ENCODE peak calls at places on chromosomes 5 and 9, in four cellular contexts. One of them, this sample, is unnamed.

GRCh38 chr5:57368010-57368409 is 114.6 kb downstream of the ACTBL2 start:
- DNase-seq in CD8-positive, alpha-beta T cell: no peak
- DNase-seq in left lung: no peak
- DNase-seq in GM20000: no peak
- DNase-seq in this sample: no peak

GRCh38 chr5:124660229-124661093 is 86.0 kb downstream of the ZNF608 start:
- DNase-seq in CD8-positive, alpha-beta T cell: no peak
- DNase-seq in left lung: no peak
- DNase-seq in GM20000: no peak
- DNase-seq in this sample: no peak

GRCh38 chr9:123350590-123351310 is 5.2 kb upstream of the CRB2 start:
- DNase-seq in CD8-positive, alpha-beta T cell: no peak
- DNase-seq in left lung: no peak
- DNase-seq in GM20000: peak; percentile 8
- DNase-seq in this sample: no peak

GRCh38 chr9:136362450-136362784 is 1.1 kb downstream of the DNLZ start:
- DNase-seq in CD8-positive, alpha-beta T cell: no peak
- DNase-seq in left lung: no peak
- DNase-seq in GM20000: no peak
- DNase-seq in this sample: no peak

GRCh38 chr5:166582416-166582815 is 1709.0 kb upstream of the WWC1 start:
- DNase-seq in CD8-positive, alpha-beta T cell: no peak
- DNase-seq in left lung: no peak
- DNase-seq in GM20000: no peak
- DNase-seq in this sample: no peak

GRCh38 chr5:53313131-53313530 is 167.3 kb upstream of the FST start:
- DNase-seq in CD8-positive, alpha-beta T cell: no peak
- DNase-seq in left lung: no peak
- DNase-seq in GM20000: no peak
- DNase-seq in this sample: no peak

GRCh38 chr9:81538929-81539716 is 150.2 kb downstream of the TLE1 start:
- DNase-seq in CD8-positive, alpha-beta T cell: no peak
- DNase-seq in left lung: no peak
- DNase-seq in GM20000: no peak
- DNase-seq in this sample: no peak

GRCh38 chr5:38782185-38782584 is 63.6 kb upstream of the OSMR start:
- DNase-seq in CD8-positive, alpha-beta T cell: no peak
- DNase-seq in left lung: no peak
- DNase-seq in GM20000: no peak
- DNase-seq in this sample: no peak

GRCh38 chr9:21317956-21318923 is 13.1 kb upstream of the IFNA5 start:
- DNase-seq in CD8-positive, alpha-beta T cell: no peak
- DNase-seq in left lung: no peak
- DNase-seq in GM20000: peak; percentile 32
- DNase-seq in this sample: peak; percentile 54

GRCh38 chr9:104746285-104746684 is 1.2 kb upstream of the NIPSNAP3A start:
- DNase-seq in CD8-positive, alpha-beta T cell: no peak
- DNase-seq in left lung: no peak
- DNase-seq in GM20000: no peak
- DNase-seq in this sample: no peak

GRCh38 chr5:68251386-68251785 is 35.8 kb downstream of the PIK3R1 start:
- DNase-seq in CD8-positive, alpha-beta T cell: peak; percentile 24
- DNase-seq in left lung: no peak
- DNase-seq in GM20000: no peak
- DNase-seq in this sample: no peak

GRCh38 chr9:129836342-129837007 is 1.2 kb downstream of the USP20 start:
- DNase-seq in CD8-positive, alpha-beta T cell: peak; percentile 35
- DNase-seq in left lung: no peak
- DNase-seq in GM20000: peak; percentile 36
- DNase-seq in this sample: peak; percentile 75

GRCh38 chr5:68304421-68305052 is 89.0 kb downstream of the PIK3R1 start:
- DNase-seq in CD8-positive, alpha-beta T cell: no peak
- DNase-seq in left lung: no peak
- DNase-seq in GM20000: no peak
- DNase-seq in this sample: no peak

GRCh38 chr5:152107225-152107624 is 182.6 kb upstream of the GLRA1 start:
- DNase-seq in CD8-positive, alpha-beta T cell: no peak
- DNase-seq in left lung: no peak
- DNase-seq in GM20000: no peak
- DNase-seq in this sample: no peak

GRCh38 chr9:105841562-105841961 is 147.2 kb downstream of the TMEM38B start:
- DNase-seq in CD8-positive, alpha-beta T cell: no peak
- DNase-seq in left lung: no peak
- DNase-seq in GM20000: no peak
- DNase-seq in this sample: no peak

GRCh38 chr5:52947208-52947607 is 41.9 kb upstream of the ITGA2 start:
- DNase-seq in CD8-positive, alpha-beta T cell: no peak
- DNase-seq in left lung: no peak
- DNase-seq in GM20000: no peak
- DNase-seq in this sample: no peak

GRCh38 chr5:16160706-16161105 is 18.9 kb downstream of the MARCHF11 start:
- DNase-seq in CD8-positive, alpha-beta T cell: no peak
- DNase-seq in left lung: no peak
- DNase-seq in GM20000: peak; percentile 51
- DNase-seq in this sample: peak; percentile 57

GRCh38 chr5:59142927-59143326 is 560.1 kb downstream of the RAB3C start:
- DNase-seq in CD8-positive, alpha-beta T cell: no peak
- DNase-seq in left lung: no peak
- DNase-seq in GM20000: no peak
- DNase-seq in this sample: no peak

GRCh38 chr5:54309751-54310432 is 481 bp downstream of the ARL15 start:
- DNase-seq in CD8-positive, alpha-beta T cell: peak; percentile 26
- DNase-seq in left lung: peak; percentile 88
- DNase-seq in GM20000: peak; percentile 19
- DNase-seq in this sample: peak; percentile 31

GRCh38 chr5:5313081-5313736 is 109.3 kb upstream of the ICE1 start:
- DNase-seq in CD8-positive, alpha-beta T cell: no peak
- DNase-seq in left lung: no peak
- DNase-seq in GM20000: no peak
- DNase-seq in this sample: no peak

GRCh38 chr5:128035689-128036088 is 47.9 kb upstream of the SLC12A2 start:
- DNase-seq in CD8-positive, alpha-beta T cell: no peak
- DNase-seq in left lung: no peak
- DNase-seq in GM20000: no peak
- DNase-seq in this sample: no peak

GRCh38 chr9:36802171-36802920 is 229.7 kb downstream of the MELK start:
- DNase-seq in CD8-positive, alpha-beta T cell: no peak
- DNase-seq in left lung: no peak
- DNase-seq in GM20000: no peak
- DNase-seq in this sample: no peak

GRCh38 chr5:142685418-142686209 is at the start of gene FGF1:
- DNase-seq in CD8-positive, alpha-beta T cell: no peak
- DNase-seq in left lung: no peak
- DNase-seq in GM20000: no peak
- DNase-seq in this sample: no peak

GRCh38 chr5:119059740-119060255 is 11.1 kb upstream of the DMXL1 start:
- DNase-seq in CD8-positive, alpha-beta T cell: no peak
- DNase-seq in left lung: no peak
- DNase-seq in GM20000: no peak
- DNase-seq in this sample: no peak

GRCh38 chr9:20728493-20729220 is 44.6 kb downstream of the FOCAD start:
- DNase-seq in CD8-positive, alpha-beta T cell: no peak
- DNase-seq in left lung: no peak
- DNase-seq in GM20000: no peak
- DNase-seq in this sample: no peak

GRCh38 chr5:118791986-118792734 is 196.2 kb downstream of the DTWD2 start:
- DNase-seq in CD8-positive, alpha-beta T cell: no peak
- DNase-seq in left lung: no peak
- DNase-seq in GM20000: peak; percentile 49
- DNase-seq in this sample: peak; percentile 72

GRCh38 chr5:134554319-134555222 is 29.1 kb downstream of the JADE2 start:
- DNase-seq in CD8-positive, alpha-beta T cell: no peak
- DNase-seq in left lung: no peak
- DNase-seq in GM20000: peak; percentile 66
- DNase-seq in this sample: peak; percentile 60

GRCh38 chr9:30258079-30258478 is 2126.4 kb upstream of the ACO1 start:
- DNase-seq in CD8-positive, alpha-beta T cell: no peak
- DNase-seq in left lung: no peak
- DNase-seq in GM20000: no peak
- DNase-seq in this sample: no peak

GRCh38 chr5:179858241-179858585 is 404 bp downstream of the MRNIP start:
- DNase-seq in CD8-positive, alpha-beta T cell: peak; percentile 36
- DNase-seq in left lung: peak; percentile 85
- DNase-seq in GM20000: peak; percentile 73
- DNase-seq in this sample: peak; percentile 72

GRCh38 chr5:38846379-38846967 is 661 bp downstream of the OSMR start:
- DNase-seq in CD8-positive, alpha-beta T cell: no peak
- DNase-seq in left lung: peak; percentile 70
- DNase-seq in GM20000: no peak
- DNase-seq in this sample: no peak

GRCh38 chr9:137193771-137194170 is 5.3 kb downstream of the SSNA1 start:
- DNase-seq in CD8-positive, alpha-beta T cell: no peak
- DNase-seq in left lung: no peak
- DNase-seq in GM20000: no peak
- DNase-seq in this sample: no peak

GRCh38 chr5:43305948-43306563 is 7.2 kb downstream of the HMGCS1 start:
- DNase-seq in CD8-positive, alpha-beta T cell: no peak
- DNase-seq in left lung: no peak
- DNase-seq in GM20000: peak; percentile 25
- DNase-seq in this sample: peak; percentile 74

GRCh38 chr9:94941211-94941875 is 214.8 kb downstream of the AOPEP start:
- DNase-seq in CD8-positive, alpha-beta T cell: no peak
- DNase-seq in left lung: no peak
- DNase-seq in GM20000: no peak
- DNase-seq in this sample: no peak

GRCh38 chr9:79524266-79524665 is 47.5 kb upstream of the TLE4 start:
- DNase-seq in CD8-positive, alpha-beta T cell: no peak
- DNase-seq in left lung: no peak
- DNase-seq in GM20000: no peak
- DNase-seq in this sample: no peak

GRCh38 chr5:127492854-127493738 is 24.3 kb upstream of the PRRC1 start:
- DNase-seq in CD8-positive, alpha-beta T cell: no peak
- DNase-seq in left lung: no peak
- DNase-seq in GM20000: peak; percentile 31
- DNase-seq in this sample: peak; percentile 53

GRCh38 chr5:159616967-159617366 is 286.7 kb upstream of the IL12B start:
- DNase-seq in CD8-positive, alpha-beta T cell: no peak
- DNase-seq in left lung: no peak
- DNase-seq in GM20000: no peak
- DNase-seq in this sample: no peak

GRCh38 chr9:127968046-127968445 is 12.7 kb downstream of the EEIG1 start:
- DNase-seq in CD8-positive, alpha-beta T cell: no peak
- DNase-seq in left lung: peak; percentile 75
- DNase-seq in GM20000: no peak
- DNase-seq in this sample: no peak

This sample was measured in OCI-LY7.